ENCODE peak calls at places on chromosomes 3 and 15, in ten cellular contexts. N, H, V, W, D, Z, L, M, E and J are unnamed samples.

GRCh38 chr3:123749716-123750115 is 134.4 kb downstream of the MYLK start:
- DNase-seq in N (peak; percentile 94), H (no peak), V (no peak), W (no peak), D (no peak), Z (peak; percentile 95), L (peak; percentile 92), M (no peak), E (no peak), J (no peak)

GRCh38 chr3:190701096-190701532 is 161.4 kb downstream of the GMNC start:
- DNase-seq in N (peak; percentile 71), H (no peak), V (peak; percentile 20), W (peak; percentile 18), D (peak; percentile 23), Z (peak; percentile 85), L (no peak), M (peak; percentile 40), E (peak; percentile 55), J (no peak)

GRCh38 chr3:36911990-36912804 is 32.7 kb downstream of the TRANK1 start:
- DNase-seq in N (peak; percentile 86), H (no peak), V (no peak), W (no peak), D (no peak), Z (peak; percentile 88), L (no peak), M (peak; percentile 98), E (peak; percentile 92), J (no peak)

GRCh38 chr3:52055537-52056351 is 627 bp downstream of the DUSP7 start:
- DNase-seq in N (peak; percentile 59), H (no peak), V (peak; percentile 58), W (peak; percentile 76), D (peak; percentile 60), Z (peak; percentile 57), L (no peak), M (peak; percentile 76), E (peak; percentile 66), J (no peak)

GRCh38 chr3:13219077-13219901 is 146.1 kb upstream of the IQSEC1 start:
- DNase-seq in N (no peak), H (no peak), V (no peak), W (no peak), D (no peak), Z (no peak), L (no peak), M (no peak), E (no peak), J (no peak)

GRCh38 chr3:14844386-14845170 is 25.8 kb downstream of the FGD5 start:
- DNase-seq in N (no peak), H (no peak), V (no peak), W (no peak), D (no peak), Z (no peak), L (no peak), M (no peak), E (no peak), J (no peak)

GRCh38 chr3:32956750-32957570 is 5.5 kb downstream of the CCR4 start:
- DNase-seq in N (peak; percentile 60), H (no peak), V (no peak), W (no peak), D (no peak), Z (no peak), L (no peak), M (no peak), E (no peak), J (no peak)

GRCh38 chr3:152786977-152787681 is 47.8 kb upstream of the P2RY1 start:
- DNase-seq in N (no peak), H (no peak), V (no peak), W (no peak), D (no peak), Z (no peak), L (no peak), M (peak; percentile 1), E (no peak), J (no peak)

GRCh38 chr15:73927003-73927475 is 777 bp downstream of the LOXL1 start:
- DNase-seq in N (peak; percentile 33), H (no peak), V (peak; percentile 72), W (peak; percentile 80), D (peak; percentile 65), Z (no peak), L (no peak), M (no peak), E (no peak), J (no peak)

GRCh38 chr3:154089416-154090115 is 31.6 kb upstream of the ARHGEF26 start:
- DNase-seq in N (no peak), H (no peak), V (no peak), W (no peak), D (no peak), Z (no peak), L (no peak), M (no peak), E (no peak), J (no peak)

GRCh38 chr15:73628102-73628501 is 5.1 kb downstream of the NPTN start:
- DNase-seq in N (no peak), H (no peak), V (no peak), W (no peak), D (no peak), Z (no peak), L (no peak), M (no peak), E (no peak), J (no peak)

GRCh38 chr15:93144477-93145270 is 55.7 kb upstream of the RGMA start:
- DNase-seq in N (no peak), H (no peak), V (no peak), W (no peak), D (no peak), Z (no peak), L (no peak), M (no peak), E (no peak), J (no peak)

GRCh38 chr15:47975422-47975821 is 145.4 kb upstream of the SLC24A5 start:
- DNase-seq in N (no peak), H (no peak), V (no peak), W (peak; percentile 20), D (no peak), Z (no peak), L (no peak), M (no peak), E (no peak), J (no peak)

GRCh38 chr3:187713504-187713903 is 11.1 kb upstream of the RTP2 start:
- DNase-seq in N (peak; percentile 44), H (no peak), V (no peak), W (no peak), D (no peak), Z (peak; percentile 68), L (no peak), M (no peak), E (peak; percentile 77), J (no peak)

GRCh38 chr15:40770147-40770721 is 454 bp downstream of the C15orf62 start:
- DNase-seq in N (no peak), H (no peak), V (no peak), W (peak; percentile 78), D (no peak), Z (no peak), L (no peak), M (peak; percentile 87), E (no peak), J (no peak)
- TF ChIP-seq CTCF in N (no peak), H (no peak), V (no peak), W (no peak), D (no peak), Z (no peak), L (no peak), M (no peak), E (no peak), J (no peak)

DNA sequence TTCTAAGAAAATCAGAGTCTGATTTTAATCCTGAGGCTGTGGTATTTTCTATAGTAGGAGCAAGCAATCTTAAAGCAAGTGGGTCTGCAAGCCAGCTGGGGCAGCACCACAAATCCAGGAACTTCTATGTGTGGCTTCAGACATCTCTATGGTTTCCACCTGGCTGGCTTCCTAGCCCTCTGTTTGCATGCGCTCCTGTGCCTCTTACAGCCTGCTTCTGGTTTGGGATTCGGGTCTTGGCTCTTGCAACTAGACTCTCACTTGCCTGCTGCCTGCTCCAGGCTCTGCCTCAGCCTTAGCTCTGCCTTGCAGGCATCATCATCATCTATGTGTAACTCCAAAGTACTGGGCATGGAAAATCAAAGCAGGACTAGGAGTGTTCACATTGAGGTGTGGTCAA is 43.4 kb downstream of the MINDY4B start:
- DNase-seq in N (no peak), H (no peak), V (no peak), W (no peak), D (no peak), Z (no peak), L (no peak), M (no peak), E (no peak), J (no peak)
- TF ChIP-seq CTCF in N (no peak), H (no peak), V (no peak), W (no peak), D (no peak), Z (no peak), L (no peak), M (no peak), E (no peak), J (no peak)

DNA sequence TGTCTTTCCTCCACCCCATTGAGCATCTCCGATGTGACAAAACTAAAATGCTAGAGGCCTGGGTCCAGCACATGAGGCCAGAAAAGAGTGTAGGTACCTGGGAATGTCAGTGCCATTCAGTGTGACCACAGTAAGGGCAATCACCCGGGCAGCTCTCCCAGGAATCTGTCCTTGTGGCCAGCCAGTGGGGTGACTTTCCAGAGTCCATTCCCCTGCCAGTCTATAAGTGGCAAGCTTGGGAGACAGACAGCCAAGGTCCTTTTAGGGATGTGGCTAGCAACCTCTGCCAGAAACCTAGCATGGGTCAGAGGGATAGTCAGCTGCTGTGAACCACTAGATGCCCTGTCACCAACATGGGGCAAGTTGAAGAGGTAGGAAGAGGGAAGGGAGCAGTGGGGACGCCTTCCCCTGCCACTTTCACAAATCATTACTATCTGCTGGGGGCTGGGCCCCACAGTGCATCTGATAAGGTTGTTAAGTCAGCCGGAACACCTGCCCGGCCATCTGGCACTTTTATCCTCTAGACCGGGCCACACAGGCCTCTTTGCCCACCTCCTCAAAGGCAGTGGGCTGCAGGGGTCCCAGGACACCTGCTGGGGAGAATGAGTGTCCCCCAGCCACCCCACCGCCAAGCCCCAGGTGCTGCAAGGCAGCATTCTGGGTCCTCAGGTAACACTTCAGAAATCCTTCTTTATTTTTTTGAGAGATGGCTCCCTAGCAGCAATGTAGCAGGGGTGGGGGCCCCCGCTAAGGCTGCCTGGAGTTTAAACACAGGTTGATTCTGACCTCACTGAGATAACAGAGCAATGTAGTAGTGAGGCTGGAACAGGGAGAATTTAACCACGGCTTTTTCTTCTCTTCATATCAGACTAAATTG is 24.9 kb upstream of the DET1 start:
- DNase-seq in N (no peak), H (no peak), V (no peak), W (no peak), D (no peak), Z (no peak), L (no peak), M (no peak), E (no peak), J (no peak)
- TF ChIP-seq CTCF in N (no peak), H (no peak), V (no peak), W (no peak), D (no peak), Z (no peak), L (no peak), M (no peak), E (no peak), J (no peak)

DNA sequence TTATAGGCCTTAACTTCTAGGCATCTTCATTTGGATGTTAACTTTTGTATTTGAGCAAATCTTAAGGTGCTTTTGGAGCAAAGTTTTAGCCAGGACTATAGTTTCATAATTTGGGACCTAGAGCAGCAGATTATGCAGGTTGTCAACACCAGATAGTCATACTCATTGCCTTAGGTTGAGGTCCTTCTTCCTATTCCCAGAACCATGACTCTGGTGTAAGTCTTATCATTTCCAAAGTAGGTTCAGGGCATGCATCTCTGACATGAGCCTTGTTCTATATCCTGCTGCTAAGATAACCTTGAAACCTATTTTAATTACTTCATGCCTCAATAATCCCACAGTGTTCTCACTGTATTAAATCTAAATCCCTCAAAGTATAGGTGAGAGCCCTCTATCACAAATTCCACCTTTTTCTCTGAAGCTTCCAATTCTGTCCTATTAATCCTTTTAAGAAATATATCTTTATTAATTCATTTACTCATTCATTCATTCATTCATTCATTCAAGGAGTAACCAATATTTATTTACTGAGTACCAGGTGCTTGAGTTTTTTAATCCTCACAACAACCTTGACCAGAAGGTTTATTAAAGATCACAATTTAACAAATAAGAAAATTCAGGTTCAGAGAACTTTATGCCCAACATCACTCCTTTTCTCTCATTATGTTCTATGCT is 2.7 kb upstream of the FNDC3B start:
- DNase-seq in N (no peak), H (no peak), V (no peak), W (no peak), D (no peak), Z (no peak), L (no peak), M (no peak), E (no peak), J (no peak)
- TF ChIP-seq CTCF in N (no peak), H (no peak), V (no peak), W (no peak), D (no peak), Z (no peak), L (no peak), M (no peak), E (no peak), J (no peak)